ENCODE peak calls at places on chromosomes 4 and X, in eight cellular contexts. A, T, C, D, J, F, E and W are unnamed samples.

GRCh38 chr4:69742596-69742995 is 17.8 kb downstream of the SULT1B1 start:
- DNase-seq in A (no peak), T (no peak), C (no peak), D (no peak), J (no peak), F (no peak), E (no peak), W (no peak)

GRCh38 chr4:184421558-184422155 is 52.7 kb downstream of the IRF2 start:
- DNase-seq in A (no peak), T (no peak), C (no peak), D (no peak), J (no peak), F (no peak), E (no peak), W (no peak)

GRCh38 chr4:16579866-16580265 is 318.6 kb downstream of the LDB2 start:
- DNase-seq in A (no peak), T (no peak), C (no peak), D (no peak), J (no peak), F (no peak), E (no peak), W (no peak)

GRCh38 chrX:128862557-128862956 is 660.7 kb downstream of the SMARCA1 start:
- DNase-seq in A (no peak), T (no peak), C (no peak), D (no peak), J (no peak), F (no peak), E (no peak), W (no peak)

GRCh38 chr4:14115106-14115505 is 487.6 kb upstream of the BOD1L1 start:
- DNase-seq in A (no peak), T (no peak), C (no peak), D (no peak), J (no peak), F (peak), E (no peak), W (no peak)

GRCh38 chrX:129039176-129039575 is 484.1 kb downstream of the SMARCA1 start:
- DNase-seq in A (no peak), T (no peak), C (no peak), D (no peak), J (no peak), F (no peak), E (no peak), W (no peak)

GRCh38 chr4:185183622-185184281 is 20.0 kb downstream of the CFAP97 start:
- DNase-seq in A (peak), T (peak), C (no peak), D (peak), J (peak), F (peak), E (peak), W (peak)

GRCh38 chr4:43732829-43733426 is 715.7 kb downstream of the KCTD8 start:
- DNase-seq in A (no peak), T (no peak), C (no peak), D (no peak), J (no peak), F (no peak), E (no peak), W (no peak)

GRCh38 chr4:82624819-82625218 is 63.0 kb upstream of the TMEM150C start:
- DNase-seq in A (no peak), T (no peak), C (no peak), D (peak), J (no peak), F (no peak), E (no peak), W (no peak)

GRCh38 chrX:12494400-12495138 is 296.6 kb upstream of the PRPS2 start:
- DNase-seq in A (no peak), T (no peak), C (no peak), D (no peak), J (no peak), F (no peak), E (no peak), W (no peak)

GRCh38 chr4:92359481-92359880 is 55.7 kb downstream of the GRID2 start:
- DNase-seq in A (no peak), T (no peak), C (no peak), D (no peak), J (no peak), F (no peak), E (no peak), W (no peak)

GRCh38 chr4:53987761-53988171 is 76.6 kb downstream of the CHIC2 start:
- DNase-seq in A (no peak), T (no peak), C (no peak), D (no peak), J (no peak), F (no peak), E (no peak), W (no peak)

GRCh38 chr4:100009490-100009889 is 59.4 kb upstream of the H2AZ1 start:
- DNase-seq in A (no peak), T (no peak), C (no peak), D (no peak), J (no peak), F (no peak), E (no peak), W (no peak)

GRCh38 chrX:154730271-154730883 is 20.5 kb downstream of the GAB3 start:
- DNase-seq in A (no peak), T (no peak), C (no peak), D (no peak), J (no peak), F (no peak), E (no peak), W (no peak)

GRCh38 chr4:56465599-56466295 is 1.7 kb upstream of the SRP72 start:
- DNase-seq in A (peak), T (no peak), C (no peak), D (no peak), J (no peak), F (peak), E (no peak), W (no peak)

GRCh38 chr4:59537231-59537886 is 1662.8 kb upstream of the ADGRL3 start:
- DNase-seq in A (no peak), T (no peak), C (no peak), D (no peak), J (no peak), F (no peak), E (no peak), W (no peak)

GRCh38 chrX:67544281-67544680 is 460 bp downstream of the AR start:
- DNase-seq in A (no peak), T (no peak), C (no peak), D (no peak), J (no peak), F (no peak), E (no peak), W (no peak)

GRCh38 chr4:128470492-128471053 is 183.0 kb upstream of the PGRMC2 start:
- DNase-seq in A (no peak), T (no peak), C (no peak), D (no peak), J (no peak), F (no peak), E (no peak), W (no peak)

GRCh38 chr4:47468686-47469365 is 5.3 kb upstream of the COMMD8 start:
- DNase-seq in A (no peak), T (no peak), C (no peak), D (no peak), J (no peak), F (no peak), E (no peak), W (no peak)

GRCh38 chrX:1295550-1295949 is 26.9 kb downstream of the CSF2RA start:
- DNase-seq in A (no peak), T (no peak), C (no peak), D (no peak), J (no peak), F (no peak), E (no peak), W (no peak)

GRCh38 chr4:16225139-16225538 is 1.1 kb downstream of the TAPT1 start:
- DNase-seq in A (peak), T (no peak), C (no peak), D (no peak), J (no peak), F (no peak), E (no peak), W (no peak)

GRCh38 chr4:148903388-148903787 is 461.2 kb upstream of the NR3C2 start:
- DNase-seq in A (no peak), T (no peak), C (no peak), D (no peak), J (no peak), F (no peak), E (no peak), W (no peak)

GRCh38 chr4:183223046-183223445 is 97.0 kb downstream of the CLDN22 start:
- DNase-seq in A (no peak), T (no peak), C (no peak), D (no peak), J (no peak), F (no peak), E (no peak), W (no peak)

GRCh38 chr4:8546766-8547107 is 33.5 kb upstream of the GPR78 start:
- DNase-seq in A (no peak), T (no peak), C (no peak), D (no peak), J (no peak), F (no peak), E (no peak), W (no peak)

GRCh38 chr4:76059750-76060149 is 14.8 kb upstream of the ART3 start:
- DNase-seq in A (no peak), T (peak), C (no peak), D (no peak), J (no peak), F (no peak), E (no peak), W (no peak)

GRCh38 chr4:139651282-139652194 is 14.1 kb upstream of the MGST2 start:
- DNase-seq in A (peak), T (peak), C (no peak), D (peak), J (peak), F (peak), E (peak), W (peak)

GRCh38 chrX:68146054-68146453 is 287.2 kb downstream of the OPHN1 start:
- DNase-seq in A (peak), T (no peak), C (no peak), D (no peak), J (no peak), F (no peak), E (no peak), W (no peak)

GRCh38 chrX:121333942-121334341 is 286.5 kb downstream of the GLUD2 start:
- DNase-seq in A (peak), T (no peak), C (no peak), D (no peak), J (no peak), F (no peak), E (no peak), W (no peak)

GRCh38 chr4:137543198-137543597 is 10.9 kb upstream of the PCDH18 start:
- DNase-seq in A (no peak), T (no peak), C (no peak), D (no peak), J (no peak), F (no peak), E (no peak), W (no peak)

GRCh38 chr4:125432078-125432477 is 117.3 kb downstream of the FAT4 start:
- DNase-seq in A (peak), T (no peak), C (no peak), D (peak), J (no peak), F (peak), E (no peak), W (no peak)

GRCh38 chr4:149347139-149347538 is 468.5 kb downstream of the IQCM start:
- DNase-seq in A (no peak), T (no peak), C (no peak), D (no peak), J (no peak), F (no peak), E (no peak), W (no peak)

GRCh38 chr4:2934077-2934812 is 29.0 kb downstream of the NOP14 start:
- DNase-seq in A (no peak), T (peak), C (no peak), D (no peak), J (peak), F (no peak), E (peak), W (peak)

GRCh38 chr4:8478801-8479744 is 38.5 kb downstream of the TRMT44 start:
- DNase-seq in A (no peak), T (no peak), C (no peak), D (no peak), J (no peak), F (no peak), E (no peak), W (no peak)